ENCODE peak calls at places on chromosomes 16 and 17, in five cellular contexts. H, Y, T, G and K are unnamed samples.

GRCh38 chr16:30473231-30474061 is 904 bp downstream of the ITGAL start:
- DNase-seq in H (no peak), G (no peak), T (no peak), Y (no peak), K (no peak)

GRCh38 chr16:84967828-84968227 is 43.5 kb downstream of the ZDHHC7 start:
- DNase-seq in H (no peak), G (no peak), Y (no peak), T (no peak), K (no peak)

GRCh38 chr17:47802341-47803022 is 19.1 kb downstream of the OSBPL7 start:
- DNase-seq in T (peak), Y (no peak), H (peak), G (no peak), K (peak)

GRCh38 chr17:7912927-7913524 is 3.1 kb downstream of the RNF227 start:
- DNase-seq in H (peak), T (peak), G (peak), Y (no peak), K (peak)

GRCh38 chr17:4770632-4771031 is 1.1 kb upstream of the TM4SF5 start:
- DNase-seq in G (no peak), H (no peak), Y (no peak), T (no peak), K (no peak)

GRCh38 chr16:55478827-55479559 is at the start of gene MMP2:
- DNase-seq in T (peak), Y (no peak), H (peak), G (no peak), K (no peak)

GRCh38 chr16:89576173-89577054 is 856 bp downstream of the CPNE7 start:
- DNase-seq in T (no peak), Y (no peak), H (no peak), G (no peak), K (no peak)

GRCh38 chr17:7674934-7675333 is 12.4 kb downstream of the TP53 start:
- DNase-seq in Y (no peak), H (no peak), G (no peak), T (no peak), K (no peak)

GRCh38 chr16:75624921-75625334 is 1.8 kb upstream of the ADAT1 start:
- DNase-seq in G (no peak), Y (no peak), H (peak), T (peak), K (no peak)

GRCh38 chr16:75264531-75264998 is 13.1 kb upstream of the BCAR1 start:
- DNase-seq in Y (no peak), H (peak), G (no peak), T (peak), K (no peak)

GRCh38 chr16:27698266-27698665 is 148.3 kb downstream of the KATNIP start:
- DNase-seq in H (no peak), G (no peak), T (peak), Y (no peak), K (peak)

GRCh38 chr17:79188048-79188447 is 113.4 kb downstream of the ENGASE start:
- DNase-seq in G (no peak), Y (no peak), H (peak), T (peak), K (peak)

GRCh38 chr16:68234188-68235104 is 1.5 kb downstream of the ESRP2 start:
- DNase-seq in Y (no peak), G (no peak), T (no peak), H (no peak), K (no peak)